ENCODE peak calls at places on chromosomes 1 and 21, in four cellular contexts. I, C, T and D are unnamed samples.

GRCh38 chr1:55468438-55468837 is 253.3 kb upstream of the USP24 start:
- DNase-seq in I (no peak), C (no peak), T (no peak), D (no peak)

GRCh38 chr1:154627247-154628121 is 19.5 kb upstream of the ADAR start:
- DNase-seq in I (peak), C (peak), T (peak), D (no peak)

GRCh38 chr1:209248649-209249279 is 334.8 kb upstream of the CAMK1G start:
- DNase-seq in I (peak), C (peak), T (peak), D (peak)

GRCh38 chr21:41360072-41360821 is 1.6 kb upstream of the MX2 start:
- DNase-seq in I (no peak), C (no peak), T (no peak), D (no peak)

GRCh38 chr1:12616709-12617373 is 1.2 kb downstream of the DHRS3 start:
- DNase-seq in I (no peak), C (peak), T (no peak), D (no peak)

GRCh38 chr21:14603202-14603601 is 57.1 kb upstream of the SAMSN1 start:
- DNase-seq in I (no peak), C (no peak), T (no peak), D (no peak)

GRCh38 chr1:233665575-233666270 is 51.8 kb downstream of the KCNK1 start:
- DNase-seq in I (no peak), C (no peak), T (no peak), D (no peak)

GRCh38 chr1:9476790-9477463 is 62.3 kb upstream of the SLC25A33 start:
- DNase-seq in I (no peak), C (peak), T (no peak), D (no peak)

GRCh38 chr1:113396585-113396984 is 6.3 kb downstream of the MAGI3 start:
- DNase-seq in I (no peak), C (peak), T (no peak), D (no peak)

GRCh38 chr1:157195521-157196244 is 57.5 kb upstream of the ETV3 start:
- DNase-seq in I (no peak), C (no peak), T (no peak), D (no peak)